ENCODE peak calls at places on chromosomes 16 and 17, in eight cellular contexts. V is stromal cell of bone marrow, P is T-helper 17 cell, O is NCI-H510A, N is activated T-cell treated with anti-CD3 and anti-CD28 coated beads for 1 hour, W is sciatic nerve, Z is NCI-H2171, A is PC-3. B is an unnamed sample.

GRCh38 chr17:5419959-5420653 is at the start of gene RPAIN:
- DNase-seq in V (peak; percentile 63), P (peak; percentile 69), O (peak; percentile 90), N (peak; percentile 76), W (peak; percentile 91), Z (peak; percentile 90), A (peak; percentile 78), B (peak; percentile 73)

GRCh38 chr16:4373356-4373908 is 1.8 kb downstream of the VASN start:
- DNase-seq in V (no peak), P (no peak), O (no peak), N (no peak), W (no peak), Z (no peak), A (peak; percentile 47), B (peak; percentile 81)

GRCh38 chr17:49633250-49633649 is 44.6 kb downstream of the SPOP start:
- DNase-seq in V (no peak), P (no peak), O (no peak), N (no peak), W (no peak), Z (no peak), A (no peak), B (no peak)

GRCh38 chr16:56332464-56333079 is 92.8 kb downstream of the AMFR start:
- DNase-seq in V (peak; percentile 25), P (no peak), O (no peak), N (no peak), W (peak; percentile 77), Z (no peak), A (peak; percentile 69), B (peak; percentile 97)

GRCh38 chr16:69851491-69852240 is 89.5 kb downstream of the WWP2 start:
- DNase-seq in V (no peak), P (no peak), O (no peak), N (no peak), W (no peak), Z (no peak), A (no peak), B (peak; percentile 50)

GRCh38 chr17:72699566-72699965 is 392.9 kb downstream of the SLC39A11 start:
- DNase-seq in V (peak; percentile 67), P (no peak), O (no peak), N (no peak), W (no peak), Z (no peak), A (peak; percentile 92), B (peak; percentile 84)

GRCh38 chr17:35875439-35876139 is 4.6 kb downstream of the CCL5 start:
- DNase-seq in V (no peak), P (no peak), O (no peak), N (no peak), W (no peak), Z (no peak), A (no peak), B (no peak)

GRCh38 chr17:41948747-41949460 is 17.7 kb upstream of the CNP start:
- DNase-seq in V (no peak), P (no peak), O (no peak), N (no peak), W (no peak), Z (no peak), A (no peak), B (no peak)

GRCh38 chr17:15262291-15263205 is 2.6 kb downstream of the PMP22 start:
- DNase-seq in V (peak; percentile 92), P (no peak), O (no peak), N (no peak), W (peak; percentile 94), Z (no peak), A (peak; percentile 95), B (peak; percentile 79)

GRCh38 chr16:50521246-50521900 is 26.8 kb upstream of the NKD1 start:
- DNase-seq in V (no peak), P (no peak), O (no peak), N (no peak), W (peak; percentile 12), Z (no peak), A (no peak), B (no peak)

GRCh38 chr17:70739046-70739445 is 569.7 kb downstream of the KCNJ2 start:
- DNase-seq in V (no peak), P (no peak), O (no peak), N (no peak), W (no peak), Z (no peak), A (no peak), B (no peak)

GRCh38 chr17:9478889-9479288 is 96.7 kb downstream of the STX8 start:
- DNase-seq in V (no peak), P (no peak), O (no peak), N (no peak), W (no peak), Z (no peak), A (no peak), B (no peak)

GRCh38 chr17:40844671-40845107 is 22.3 kb upstream of the KRT10 start:
- DNase-seq in V (no peak), P (no peak), O (no peak), N (no peak), W (no peak), Z (no peak), A (no peak), B (no peak)

GRCh38 chr16:88527186-88527936 is 42.8 kb upstream of the ZC3H18 start:
- DNase-seq in V (peak; percentile 38), P (peak; percentile 55), O (no peak), N (peak; percentile 52), W (no peak), Z (no peak), A (peak; percentile 21), B (no peak)

GRCh38 chr16:2611499-2611862 is 70.8 kb upstream of the KCTD5 start:
- DNase-seq in V (no peak), P (no peak), O (no peak), N (no peak), W (no peak), Z (no peak), A (no peak), B (no peak)

GRCh38 chr16:23373436-23374219 is 71.5 kb downstream of the SCNN1B start:
- DNase-seq in V (no peak), P (no peak), O (no peak), N (no peak), W (no peak), Z (no peak), A (no peak), B (no peak)

GRCh38 chr16:54993496-54993895 is 62.8 kb downstream of the IRX5 start:
- DNase-seq in V (no peak), P (no peak), O (no peak), N (no peak), W (no peak), Z (no peak), A (no peak), B (no peak)

GRCh38 chr17:2068101-2068518 is 13.2 kb downstream of the HIC1 start:
- DNase-seq in V (no peak), P (no peak), O (no peak), N (no peak), W (no peak), Z (no peak), A (no peak), B (no peak)

GRCh38 chr16:61195006-61195405 is 841.2 kb downstream of the CDH8 start:
- DNase-seq in V (no peak), P (no peak), O (no peak), N (no peak), W (no peak), Z (no peak), A (no peak), B (no peak)

GRCh38 chr16:49596119-49596518 is 222.5 kb downstream of the C16orf78 start:
- DNase-seq in V (peak; percentile 19), P (no peak), O (no peak), N (no peak), W (peak; percentile 59), Z (no peak), A (no peak), B (peak; percentile 11)

GRCh38 chr17:4703330-4703691 is 626 bp downstream of the PELP1 start:
- DNase-seq in V (no peak), P (no peak), O (no peak), N (no peak), W (no peak), Z (no peak), A (no peak), B (no peak)

GRCh38 chr17:40339068-40339699 is 25.4 kb downstream of the GJD3 start:
- DNase-seq in V (no peak), P (no peak), O (no peak), N (no peak), W (no peak), Z (no peak), A (no peak), B (no peak)

GRCh38 chr16:71648921-71649320 is 22.9 kb downstream of the MARVELD3 start:
- DNase-seq in V (no peak), P (no peak), O (no peak), N (no peak), W (no peak), Z (no peak), A (peak; percentile 12), B (no peak)

GRCh38 chr17:51052235-51052634 is 68.4 kb downstream of the SPAG9 start:
- DNase-seq in V (no peak), P (no peak), O (no peak), N (no peak), W (no peak), Z (no peak), A (no peak), B (no peak)

GRCh38 chr17:12898110-12898509 is 108.8 kb downstream of the ARHGAP44 start:
- DNase-seq in V (no peak), P (no peak), O (no peak), N (no peak), W (no peak), Z (no peak), A (no peak), B (no peak)

GRCh38 chr17:39730095-39730921 is at the start of gene MIEN1:
- DNase-seq in V (peak; percentile 58), P (peak; percentile 96), O (peak; percentile 74), N (peak; percentile 95), W (peak; percentile 97), Z (peak; percentile 83), A (peak; percentile 79), B (peak; percentile 86)

GRCh38 chr16:50616883-50617629 is 64.1 kb downstream of the SNX20 start:
- DNase-seq in V (no peak), P (no peak), O (no peak), N (no peak), W (no peak), Z (no peak), A (no peak), B (peak; percentile 18)

GRCh38 chr16:71421911-71422310 is 19.9 kb downstream of the TLE7 start:
- DNase-seq in V (no peak), P (no peak), O (no peak), N (no peak), W (no peak), Z (no peak), A (peak; percentile 23), B (no peak)

GRCh38 chr17:32483451-32484019 is 3.3 kb upstream of the CDK5R1 start:
- DNase-seq in V (peak; percentile 84), P (no peak), O (peak; percentile 57), N (no peak), W (peak; percentile 87), Z (peak; percentile 74), A (peak; percentile 25), B (peak; percentile 54)

GRCh38 chr17:48541574-48542113 is 3.3 kb downstream of the HOXB2 start:
- DNase-seq in V (no peak), P (peak; percentile 26), O (no peak), N (peak; percentile 37), W (peak; percentile 86), Z (no peak), A (no peak), B (peak; percentile 80)

GRCh38 chr17:68514809-68515208 is 2.6 kb downstream of the PRKAR1A start:
- DNase-seq in V (peak; percentile 72), P (no peak), O (no peak), N (no peak), W (no peak), Z (no peak), A (peak; percentile 54), B (no peak)

GRCh38 chr16:49282690-49283375 is 1.2 kb upstream of the CBLN1 start:
- DNase-seq in V (no peak), P (no peak), O (peak; percentile 79), N (no peak), W (no peak), Z (peak; percentile 81), A (no peak), B (no peak)

GRCh38 chr17:61974115-61974514 is 46.3 kb upstream of the INTS2 start:
- DNase-seq in V (no peak), P (no peak), O (no peak), N (no peak), W (no peak), Z (no peak), A (no peak), B (no peak)

B was measured in MG63.